ENCODE peak calls at places on chromosome 9, in ten cellular contexts. Q is nephron progenitor cell, J is choroid plexus epithelial cell, O is ovary, H is pancreas, X is AG09319, R is cardiac fibroblast, T is heart right ventricle, U is lower leg skin, S is right atrium auricular region. V is an unnamed sample.

GRCh38 chr9:19155106-19155999 is 28.1 kb upstream of the PLIN2 start:
- DNase-seq in Q (no peak), J (no peak), O (no peak), H (no peak), X (no peak), R (no peak), T (no peak), U (no peak), S (no peak), V (no peak)

GRCh38 chr9:95073918-95074317 is 243.6 kb downstream of the FANCC start:
- DNase-seq in Q (no peak), J (no peak), O (no peak), H (no peak), X (no peak), R (no peak), T (no peak), U (no peak), S (no peak), V (no peak)

GRCh38 chr9:128828267-128828666 is 1.3 kb downstream of the SPOUT1 start:
- DNase-seq in Q (no peak), J (no peak), O (no peak), H (no peak), X (no peak), R (no peak), T (no peak), U (no peak), S (no peak), V (no peak)

GRCh38 chr9:84997472-84997871 is 327.9 kb downstream of the NTRK2 start:
- DNase-seq in Q (no peak), J (no peak), O (no peak), H (no peak), X (no peak), R (no peak), T (no peak), U (no peak), S (no peak), V (no peak)

GRCh38 chr9:133105461-133105770 is 15.6 kb downstream of the RALGDS start:
- DNase-seq in Q (no peak), J (no peak), O (peak; percentile 15), H (peak; percentile 20), X (no peak), R (no peak), T (no peak), U (no peak), S (no peak), V (no peak)

GRCh38 chr9:34628656-34629491 is at the start of gene ARID3C:
- DNase-seq in Q (peak; percentile 73), J (no peak), O (no peak), H (peak; percentile 68), X (no peak), R (no peak), T (no peak), U (no peak), S (no peak), V (peak; percentile 62)

GRCh38 chr9:86487222-86487841 is 133.1 kb upstream of the TUT7 start:
- DNase-seq in Q (no peak), J (peak; percentile 83), O (no peak), H (no peak), X (peak; percentile 60), R (peak; percentile 77), T (no peak), U (no peak), S (no peak), V (no peak)

GRCh38 chr9:113184089-113184488 is 33.3 kb downstream of the SLC31A2 start:
- DNase-seq in Q (no peak), J (no peak), O (no peak), H (no peak), X (no peak), R (no peak), T (no peak), U (no peak), S (no peak), V (no peak)

GRCh38 chr9:118170032-118170955 is 466.1 kb downstream of the TLR4 start:
- DNase-seq in Q (peak; percentile 62), J (peak; percentile 61), O (no peak), H (no peak), X (no peak), R (peak; percentile 51), T (no peak), U (no peak), S (no peak), V (peak; percentile 64)

GRCh38 chr9:124208571-124208970 is 49.2 kb upstream of the NEK6 start:
- DNase-seq in Q (no peak), J (no peak), O (no peak), H (no peak), X (no peak), R (no peak), T (no peak), U (no peak), S (no peak), V (no peak)

GRCh38 chr9:89477811-89478583 is 19.9 kb downstream of the SEMA4D start:
- DNase-seq in Q (no peak), J (peak; percentile 72), O (peak; percentile 47), H (no peak), X (no peak), R (peak; percentile 15), T (no peak), U (peak; percentile 79), S (no peak), V (no peak)

GRCh38 chr9:129111143-129111761 is at the start of gene PTPA:
- DNase-seq in Q (peak; percentile 87), J (peak; percentile 91), O (peak; percentile 86), H (peak; percentile 91), X (peak; percentile 62), R (peak; percentile 85), T (peak; percentile 90), U (peak; percentile 96), S (peak; percentile 85), V (peak; percentile 90)

GRCh38 chr9:23822331-23823169 is 3.5 kb downstream of the ELAVL2 start:
- DNase-seq in Q (peak; percentile 24), J (no peak), O (no peak), H (no peak), X (no peak), R (no peak), T (no peak), U (no peak), S (no peak), V (peak; percentile 71)

GRCh38 chr9:10272830-10273229 is 340.0 kb downstream of the PTPRD start:
- DNase-seq in Q (no peak), J (no peak), O (no peak), H (no peak), X (no peak), R (no peak), T (no peak), U (no peak), S (no peak), V (no peak)

GRCh38 chr9:10274156-10274555 is 338.6 kb downstream of the PTPRD start:
- DNase-seq in Q (no peak), J (peak; percentile 29), O (no peak), H (no peak), X (no peak), R (no peak), T (no peak), U (no peak), S (no peak), V (no peak)

GRCh38 chr9:10274983-10275382 is 337.8 kb downstream of the PTPRD start:
- DNase-seq in Q (no peak), J (peak; percentile 23), O (no peak), H (no peak), X (no peak), R (no peak), T (no peak), U (no peak), S (no peak), V (no peak)
- TF ChIP-seq CTCF in Q (no peak), J (no peak), O (no peak), H (no peak), X (no peak), R (no peak), T (no peak), U (no peak), S (no peak), V (peak; percentile 22)

DNA sequence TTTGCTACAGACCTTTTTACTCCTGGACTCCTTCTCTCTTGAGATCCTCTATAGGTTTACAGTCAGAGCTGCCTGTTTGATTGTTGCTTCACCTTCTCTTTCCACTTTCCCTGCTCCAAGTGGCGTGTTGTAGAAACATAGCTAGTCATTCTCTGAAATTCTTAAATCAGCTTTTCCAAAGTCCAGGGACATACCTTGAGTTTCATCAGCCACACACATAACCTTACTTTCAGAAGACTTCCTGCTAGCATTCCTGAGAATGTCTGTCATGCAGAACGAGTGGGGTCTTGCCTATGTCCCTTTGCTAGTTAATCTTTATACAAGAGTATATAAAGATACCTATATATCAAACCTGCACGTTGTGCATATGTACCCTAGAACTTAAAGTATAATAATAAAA is 230.3 kb upstream of the ZNF462 start:
- DNase-seq in Q (no peak), J (no peak), O (no peak), H (no peak), X (no peak), R (no peak), T (no peak), U (no peak), S (no peak), V (no peak)
- TF ChIP-seq CTCF in Q (no peak), J (no peak), O (no peak), H (no peak), X (no peak), R (no peak), T (no peak), U (no peak), S (no peak), V (no peak)

GRCh38 chr9:21402387-21403247 is 6.3 kb upstream of the IFNA8 start:
- DNase-seq in Q (peak; percentile 59), J (no peak), O (no peak), H (no peak), X (no peak), R (no peak), T (no peak), U (peak; percentile 86), S (no peak), V (peak; percentile 57)
- TF ChIP-seq CTCF in Q (peak; percentile 7), J (no peak), O (no peak), H (no peak), X (no peak), R (no peak), T (no peak), U (no peak), S (no peak), V (no peak)

GRCh38 chr9:97501972-97502221 is 431 bp downstream of the TMOD1 start:
- DNase-seq in Q (peak; percentile 47), J (no peak), O (no peak), H (peak; percentile 53), X (no peak), R (no peak), T (no peak), U (no peak), S (no peak), V (no peak)

GRCh38 chr9:97502222-97502983 is 937 bp downstream of the TMOD1 start:
- DNase-seq in Q (peak; percentile 8), J (no peak), O (peak; percentile 61), H (peak; percentile 40), X (no peak), R (peak; percentile 6), T (peak; percentile 36), U (no peak), S (no peak), V (peak; percentile 27)

GRCh38 chr9:97500263-97500662 is 1.2 kb upstream of the TMOD1 start:
- DNase-seq in Q (no peak), J (no peak), O (no peak), H (no peak), X (no peak), R (no peak), T (no peak), U (no peak), S (no peak), V (no peak)

GRCh38 chr9:97500765-97501176 is 695 bp upstream of the TMOD1 start:
- DNase-seq in Q (no peak), J (no peak), O (no peak), H (no peak), X (no peak), R (peak; percentile 6), T (no peak), U (no peak), S (no peak), V (no peak)

GRCh38 chr9:97501177-97501971 is at the start of gene TMOD1:
- DNase-seq in Q (peak; percentile 74), J (no peak), O (peak; percentile 84), H (peak; percentile 87), X (no peak), R (peak; percentile 25), T (peak; percentile 88), U (peak; percentile 90), S (no peak), V (peak; percentile 55)
- TF ChIP-seq CTCF in Q (no peak), J (no peak), O (no peak), H (no peak), X (no peak), R (no peak), T (no peak), U (no peak), S (peak; percentile 19), V (no peak)

V was measured in glutamatergic neuron.